ENCODE peak calls at places on chromosomes 7 and 10, in nine cellular contexts. H is neural progenitor cell; V is activated CD8-positive, alpha-beta memory T cell treated with anti-CD3 and anti-CD28 coated beads for 1 hour; R is OCI-LY7; G is A673; N is stimulated activated CD4-positive, alpha-beta T cell treated with anti-CD3 and anti-CD28 coated beads, Interleukin-2, amount 100 ng/mL, for 48 hours; J is left cardiac atrium; T is upper lobe of right lung; Z is NCI-H1105. Y is an unnamed sample.

GRCh38 chr7:122311719-122312118 is 7.2 kb upstream of the FEZF1 start:
- DNase-seq in Z (no peak), T (no peak), R (no peak), H (peak; percentile 84), N (no peak), G (peak; percentile 36), V (no peak), J (no peak), Y (no peak)

GRCh38 chr10:70803768-70804423 is 11.9 kb upstream of the SGPL1 start:
- DNase-seq in T (no peak), V (no peak), H (no peak), J (no peak), Z (peak; percentile 78), R (no peak), N (no peak), G (no peak), Y (no peak)

GRCh38 chr7:151717415-151717814 is 159.5 kb downstream of the PRKAG2 start:
- DNase-seq in R (no peak), J (no peak), G (no peak), V (no peak), H (no peak), Z (no peak), N (no peak), T (peak; percentile 80), Y (no peak)

GRCh38 chr10:103706047-103706446 is 149.3 kb downstream of the SH3PXD2A start:
- DNase-seq in V (no peak), Z (no peak), H (no peak), R (no peak), N (no peak), J (no peak), T (no peak), G (no peak), Y (no peak)

GRCh38 chr10:115030483-115031200 is 62.5 kb upstream of the ATRNL1 start:
- DNase-seq in H (peak; percentile 44), Z (no peak), R (no peak), N (no peak), T (no peak), V (no peak), G (no peak), J (no peak), Y (no peak)

GRCh38 chr10:90321132-90321816 is 536.6 kb downstream of the HTR7 start:
- DNase-seq in R (no peak), T (no peak), H (no peak), V (no peak), Z (no peak), J (no peak), G (no peak), N (no peak), Y (no peak)

GRCh38 chr7:159192013-159192412 is 47.3 kb upstream of the VIPR2 start:
- DNase-seq in T (no peak), V (no peak), G (no peak), Z (no peak), R (no peak), H (no peak), J (no peak), N (no peak), Y (no peak)

GRCh38 chr7:120805636-120806388 is 52.1 kb downstream of the TSPAN12 start:
- DNase-seq in Z (peak; percentile 46), T (no peak), R (peak; percentile 66), N (peak; percentile 49), H (peak; percentile 80), V (peak; percentile 25), G (peak; percentile 82), J (peak; percentile 44), Y (peak; percentile 51)

GRCh38 chr10:49362596-49363260 is 33.2 kb downstream of the DRGX start:
- DNase-seq in V (no peak), N (no peak), T (no peak), Z (no peak), G (no peak), J (no peak), R (peak; percentile 18), H (no peak), Y (no peak)

GRCh38 chr7:55409474-55410225 is 44.5 kb downstream of the LANCL2 start:
- DNase-seq in N (no peak), G (peak; percentile 9), Z (peak; percentile 41), T (no peak), V (no peak), R (no peak), J (no peak), H (no peak), Y (peak; percentile 6)

GRCh38 chr7:150994141-150994837 is 3.5 kb downstream of the NOS3 start:
- DNase-seq in N (no peak), Z (no peak), H (no peak), T (no peak), G (no peak), V (no peak), J (peak; percentile 83), R (peak; percentile 66), Y (peak; percentile 65)

GRCh38 chr7:130877676-130878305 is 143.8 kb upstream of the KLF14 start:
- DNase-seq in T (no peak), V (no peak), H (no peak), Z (no peak), R (no peak), J (no peak), N (no peak), G (peak; percentile 87), Y (no peak)

GRCh38 chr7:155190608-155191536 is 106.8 kb upstream of the INSIG1 start:
- DNase-seq in T (no peak), R (peak; percentile 44), G (peak; percentile 49), H (peak; percentile 74), N (peak; percentile 79), V (peak; percentile 52), Z (no peak), J (peak; percentile 49), Y (no peak)

GRCh38 chr10:96556003-96556402 is 30.8 kb downstream of the TM9SF3 start:
- DNase-seq in G (peak; percentile 33), H (peak; percentile 50), Z (no peak), R (peak; percentile 29), T (no peak), J (no peak), V (no peak), N (no peak), Y (peak; percentile 11)

GRCh38 chr10:78258303-78259030 is 224.8 kb downstream of the RPS24 start:
- DNase-seq in H (no peak), R (peak; percentile 15), J (no peak), Z (no peak), G (no peak), T (peak; percentile 85), N (no peak), V (no peak), Y (no peak)

GRCh38 chr7:131691454-131692130 is 135.2 kb upstream of the PODXL start:
- DNase-seq in T (no peak), Z (no peak), V (no peak), H (no peak), G (no peak), J (no peak), N (no peak), R (no peak), Y (no peak)

GRCh38 chr7:135169936-135170222 is 628 bp downstream of the CYREN start:
- DNase-seq in N (no peak), V (no peak), Z (no peak), T (no peak), G (peak; percentile 50), H (no peak), R (peak; percentile 69), J (no peak), Y (peak; percentile 14)

GRCh38 chr7:38070718-38071117 is 107.3 kb upstream of the STARD3NL start:
- DNase-seq in G (peak; percentile 15), H (peak; percentile 48), V (no peak), J (no peak), T (no peak), R (no peak), Z (peak; percentile 2), N (peak; percentile 3), Y (peak; percentile 7)

GRCh38 chr10:96339956-96340904 is 18.6 kb downstream of the OPALIN start:
- DNase-seq in Z (peak; percentile 51), V (peak; percentile 8), N (peak; percentile 55), T (no peak), J (peak; percentile 66), R (peak; percentile 88), G (peak; percentile 74), H (peak; percentile 80), Y (peak; percentile 76)

GRCh38 chr10:87771871-87772500 is 46.0 kb downstream of the ATAD1 start:
- DNase-seq in Z (no peak), N (no peak), J (no peak), R (peak; percentile 44), G (peak; percentile 57), H (peak; percentile 49), V (no peak), T (no peak), Y (peak; percentile 28)

GRCh38 chr7:42972703-42973500 is 40.7 kb downstream of the MRPL32 start:
- DNase-seq in R (peak; percentile 30), G (peak; percentile 95), J (peak; percentile 62), V (no peak), Z (no peak), N (no peak), T (no peak), H (no peak), Y (no peak)

GRCh38 chr10:121627810-121628209 is 29.6 kb upstream of the FGFR2 start:
- DNase-seq in J (no peak), H (no peak), Z (no peak), T (no peak), R (no peak), G (no peak), N (no peak), V (no peak), Y (no peak)

GRCh38 chr10:6953131-6953834 is 373.2 kb upstream of the PRKCQ start:
- DNase-seq in H (no peak), V (no peak), G (no peak), N (no peak), J (no peak), T (no peak), Z (no peak), R (no peak), Y (no peak)

GRCh38 chr10:111243126-111243525 is 166.3 kb downstream of the ADRA2A start:
- DNase-seq in G (no peak), N (no peak), Z (no peak), V (no peak), R (no peak), J (no peak), T (no peak), H (no peak), Y (no peak)

GRCh38 chr10:97210576-97210975 is 24.8 kb upstream of the SLIT1 start:
- DNase-seq in Z (peak; percentile 22), J (peak; percentile 64), N (peak; percentile 79), R (peak; percentile 68), T (no peak), H (peak; percentile 77), G (peak; percentile 79), V (peak; percentile 49), Y (peak; percentile 59)

GRCh38 chr10:87860156-87860795 is 3.1 kb downstream of the KLLN start:
- DNase-seq in H (peak; percentile 9), J (no peak), R (peak; percentile 84), G (peak; percentile 84), T (no peak), N (no peak), Z (peak; percentile 36), V (no peak), Y (peak; percentile 84)

GRCh38 chr10:133336131-133337078 is at the start of gene CALY:
- DNase-seq in T (peak; percentile 77), H (peak; percentile 80), G (peak; percentile 56), V (peak; percentile 66), Z (no peak), J (no peak), R (no peak), N (peak; percentile 58), Y (peak; percentile 86)

GRCh38 chr10:24313233-24313632 is 104.3 kb downstream of the KIAA1217 start:
- DNase-seq in Z (no peak), J (no peak), V (no peak), T (no peak), R (no peak), G (no peak), N (no peak), H (no peak), Y (no peak)

GRCh38 chr10:47332946-47333345 is 10.7 kb downstream of the GDF2 start:
- DNase-seq in T (no peak), V (no peak), N (no peak), H (no peak), G (no peak), J (no peak), Z (no peak), R (no peak), Y (no peak)

GRCh38 chr10:78777466-78778256 is 291.1 kb upstream of the ZMIZ1 start:
- DNase-seq in V (no peak), G (no peak), R (no peak), J (peak; percentile 62), Z (no peak), H (no peak), T (peak; percentile 62), N (no peak), Y (no peak)

GRCh38 chr7:16420649-16421332 is 547 bp downstream of the CRPPA start:
- DNase-seq in J (peak; percentile 90), Z (peak; percentile 94), R (no peak), H (peak; percentile 89), T (peak; percentile 94), V (peak; percentile 64), N (peak; percentile 74), G (peak; percentile 82), Y (no peak)